ENCODE peak calls at places on chromosomes 3 and 15, in ten cellular contexts. N is head of caudate nucleus, G is cortex of kidney, W is midbrain, Q is left colon, R is right cardiac atrium, U is NCI-H524 treated with DMSO at 0.1 percent for 48 hours, A is cardiac muscle cell, E is tibial nerve, M is ACHN. O is an unnamed sample.

GRCh38 chr3:179682681-179683080 is 29.8 kb downstream of the USP13 start:
- DNase-seq in N (no peak), G (no peak), W (no peak), Q (no peak), R (no peak), U (no peak), A (no peak), E (no peak), M (no peak), O (no peak)

GRCh38 chr3:32862247-32863013 is 44.6 kb downstream of the TRIM71 start:
- DNase-seq in N (no peak), G (no peak), W (no peak), Q (no peak), R (no peak), U (no peak), A (no peak), E (no peak), M (no peak), O (no peak)

GRCh38 chr3:41915353-41915752 is 46.5 kb downstream of the ULK4 start:
- DNase-seq in N (no peak), G (no peak), W (no peak), Q (no peak), R (no peak), U (no peak), A (no peak), E (no peak), M (no peak), O (no peak)

GRCh38 chr15:64566629-64567427 is 106.5 kb downstream of the ZNF609 start:
- DNase-seq in N (no peak), G (no peak), W (no peak), Q (no peak), R (no peak), U (peak; percentile 74), A (no peak), E (no peak), M (no peak), O (peak; percentile 64)

GRCh38 chr3:76206351-76206750 is 421.0 kb upstream of the ZNF717 start:
- DNase-seq in N (no peak), G (no peak), W (no peak), Q (no peak), R (no peak), U (no peak), A (no peak), E (no peak), M (no peak), O (no peak)

GRCh38 chr3:3772920-3773319 is 26.3 kb upstream of the LRRN1 start:
- DNase-seq in N (peak; percentile 64), G (no peak), W (no peak), Q (no peak), R (peak; percentile 40), U (peak; percentile 75), A (no peak), E (no peak), M (no peak), O (no peak)

GRCh38 chr3:119555309-119555735 is 4.1 kb downstream of the CD80 start:
- DNase-seq in N (peak; percentile 8), G (no peak), W (no peak), Q (no peak), R (no peak), U (no peak), A (no peak), E (no peak), M (no peak), O (no peak)

GRCh38 chr15:43270676-43271306 is 4.1 kb upstream of the TGM5 start:
- DNase-seq in N (no peak), G (no peak), W (no peak), Q (no peak), R (no peak), U (no peak), A (no peak), E (no peak), M (no peak), O (no peak)

GRCh38 chr3:188198001-188198400 is 44.0 kb downstream of the LPP start:
- DNase-seq in N (no peak), G (no peak), W (no peak), Q (no peak), R (no peak), U (no peak), A (no peak), E (no peak), M (no peak), O (no peak)

GRCh38 chr3:80350771-80351170 is 583.0 kb upstream of the ROBO1 start:
- DNase-seq in N (no peak), G (no peak), W (no peak), Q (no peak), R (no peak), U (no peak), A (peak; percentile 55), E (no peak), M (no peak), O (no peak)

GRCh38 chr3:96266395-96267187 is 547.8 kb upstream of the EPHA6 start:
- DNase-seq in N (no peak), G (no peak), W (no peak), Q (no peak), R (no peak), U (no peak), A (no peak), E (no peak), M (peak; percentile 46), O (peak; percentile 16)

GRCh38 chr3:23888617-23889228 is 28.1 kb downstream of the NKIRAS1 start:
- DNase-seq in N (peak; percentile 32), G (no peak), W (peak; percentile 48), Q (no peak), R (no peak), U (no peak), A (peak; percentile 64), E (no peak), M (peak; percentile 39), O (peak; percentile 20)

GRCh38 chr3:39178553-39178952 is 13.8 kb downstream of the XIRP1 start:
- DNase-seq in N (no peak), G (no peak), W (no peak), Q (no peak), R (no peak), U (no peak), A (peak; percentile 45), E (no peak), M (no peak), O (no peak)

GRCh38 chr3:42535981-42536784 is 33.7 kb downstream of the VIPR1 start:
- DNase-seq in N (peak; percentile 49), G (no peak), W (no peak), Q (no peak), R (peak; percentile 68), U (no peak), A (peak; percentile 34), E (no peak), M (peak; percentile 25), O (no peak)

GRCh38 chr3:112086018-112086854 is at the start of gene C3orf52:
- DNase-seq in N (peak; percentile 48), G (peak; percentile 81), W (peak; percentile 36), Q (peak; percentile 89), R (peak; percentile 94), U (no peak), A (peak; percentile 86), E (peak; percentile 51), M (peak; percentile 86), O (peak; percentile 91)

O was measured in LoVo.